ENCODE peak calls at places on chromosomes 5 and 9, in five cellular contexts. W, H, U, B and Y are unnamed samples.

GRCh38 chr5:151174612-151175101 is 17.1 kb upstream of the ANXA6 start:
- DNase-seq in U (peak; percentile 43), W (no peak), B (no peak), H (no peak), Y (no peak)

GRCh38 chr5:93926831-93927600 is 185.6 kb upstream of the POU5F2 start:
- DNase-seq in W (no peak), B (no peak), H (no peak), U (no peak), Y (no peak)

GRCh38 chr5:154238776-154239481 is 48.4 kb downstream of the GALNT10 start:
- DNase-seq in H (no peak), U (no peak), B (no peak), W (no peak), Y (no peak)

GRCh38 chr9:135506327-135507103 is 6.0 kb downstream of the MRPS2 start:
- DNase-seq in B (no peak), H (no peak), U (no peak), W (no peak), Y (no peak)

GRCh38 chr5:126718246-126718868 is 58.6 kb upstream of the LMNB1 start:
- DNase-seq in W (no peak), B (no peak), U (no peak), H (no peak), Y (no peak)

GRCh38 chr5:149328177-149328576 is 17.1 kb upstream of the GRPEL2 start:
- DNase-seq in H (no peak), U (no peak), W (no peak), B (no peak), Y (no peak)

GRCh38 chr9:88954073-88954472 is 37.2 kb upstream of the S1PR3 start:
- DNase-seq in U (no peak), B (peak; percentile 23), H (no peak), W (no peak), Y (no peak)

GRCh38 chr9:83034587-83034986 is 28.4 kb downstream of the RASEF start:
- DNase-seq in W (no peak), B (no peak), H (no peak), U (no peak), Y (no peak)

GRCh38 chr5:181127907-181128626 is 2.9 kb downstream of the OR2V1 start:
- DNase-seq in B (no peak), H (no peak), U (peak; percentile 59), W (no peak), Y (no peak)

GRCh38 chr9:109817846-109818472 is 38.0 kb downstream of the PALM2AKAP2 start:
- DNase-seq in B (peak; percentile 86), W (peak; percentile 66), U (peak; percentile 68), H (peak; percentile 70), Y (no peak)

GRCh38 chr5:111296570-111296969 is 72.4 kb downstream of the CAMK4 start:
- DNase-seq in H (no peak), B (no peak), U (no peak), W (no peak), Y (no peak)

GRCh38 chr5:79255786-79256557 is 20.0 kb downstream of the JMY start:
- DNase-seq in B (peak; percentile 10), U (no peak), W (no peak), H (peak; percentile 39), Y (no peak)

GRCh38 chr5:109917154-109917546 is 227.4 kb downstream of the MAN2A1 start:
- DNase-seq in H (no peak), B (no peak), W (no peak), U (no peak), Y (no peak)

GRCh38 chr5:65072836-65073620 is 304.3 kb downstream of the CWC27 start:
- DNase-seq in W (no peak), B (no peak), H (no peak), U (peak; percentile 42), Y (no peak)

GRCh38 chr5:1410156-1411014 is 34.9 kb downstream of the SLC6A3 start:
- DNase-seq in U (no peak), H (no peak), W (no peak), B (no peak), Y (no peak)

GRCh38 chr5:181191526-181192336 is 13.3 kb downstream of the TRIM7 start:
- DNase-seq in B (peak; percentile 90), U (no peak), H (peak; percentile 84), W (no peak), Y (no peak)

GRCh38 chr5:151924564-151925395 is at the start of gene GLRA1:
- DNase-seq in W (no peak), B (no peak), U (no peak), H (peak; percentile 67), Y (no peak)

GRCh38 chr9:131477367-131477766 is 25.4 kb upstream of the POMT1 start:
- DNase-seq in U (no peak), W (no peak), H (no peak), B (no peak), Y (no peak)

GRCh38 chr5:108749130-108749861 is 1.6 kb downstream of the FER start:
- DNase-seq in B (no peak), U (no peak), H (peak; percentile 67), W (peak; percentile 80), Y (no peak)

GRCh38 chr5:32339198-32339597 is 26.5 kb upstream of the MTMR12 start:
- DNase-seq in W (no peak), U (no peak), B (no peak), H (no peak), Y (no peak)

GRCh38 chr5:41418220-41419031 is 92.0 kb downstream of the PLCXD3 start:
- DNase-seq in W (no peak), H (peak; percentile 42), B (no peak), U (no peak), Y (no peak)

GRCh38 chr9:114153761-114154596 is 1.4 kb upstream of the COL27A1 start:
- DNase-seq in H (peak; percentile 42), W (no peak), B (no peak), U (no peak), Y (no peak)

GRCh38 chr9:14198544-14199510 is 115.1 kb downstream of the NFIB start:
- DNase-seq in U (no peak), W (no peak), B (no peak), H (no peak), Y (no peak)

GRCh38 chr5:145479862-145480261 is 355.3 kb downstream of the PRELID2 start:
- DNase-seq in H (no peak), B (no peak), W (no peak), U (no peak), Y (no peak)

GRCh38 chr9:135332979-135333748 is 146.4 kb upstream of the PPP1R26 start:
- DNase-seq in B (no peak), W (no peak), H (no peak), U (no peak), Y (no peak)

GRCh38 chr5:3362606-3362910 is 233.1 kb upstream of the IRX1 start:
- DNase-seq in B (no peak), U (no peak), W (no peak), H (no peak), Y (no peak)

GRCh38 chr5:150640311-150641005 is at the start of gene SYNPO:
- DNase-seq in H (peak; percentile 56), B (peak; percentile 90), W (no peak), U (no peak), Y (no peak)

GRCh38 chr5:178509491-178510057 is 80.6 kb downstream of the COL23A1 start:
- DNase-seq in W (no peak), B (no peak), H (no peak), U (no peak), Y (no peak)

GRCh38 chr5:112742424-112742823 is 4.7 kb downstream of the APC start:
- DNase-seq in B (no peak), U (no peak), H (no peak), W (no peak), Y (no peak)

GRCh38 chr9:128406848-128407391 is 13.7 kb upstream of the CERCAM start:
- DNase-seq in U (no peak), H (no peak), B (no peak), W (no peak), Y (no peak)

GRCh38 chr9:133515240-133515610 is 9.5 kb downstream of the MYMK start:
- DNase-seq in W (no peak), B (no peak), H (no peak), U (no peak), Y (no peak)

GRCh38 chr9:2016411-2017208 is 1.5 kb downstream of the SMARCA2 start:
- DNase-seq in U (peak; percentile 48), B (peak; percentile 54), H (peak; percentile 36), W (no peak), Y (peak; percentile 18)